ENCODE peak calls at places on chromosome 18, in nine cellular contexts. O is H4; E is T-helper 2 cell; R is ovary; J is myocyte; T is lung microvascular endothelial cell; Q is activated CD4-positive, alpha-beta memory T cell treated with anti-CD3 and anti-CD28 coated beads, Interleukin-2, amount 10 ng/mL, durations not matched to agents 7 days and 5 days; V is GM04503; M is NCI-H460. D is an unnamed sample.

GRCh38 chr18:51463483-51464136 is 266.1 kb upstream of the MEX3C start:
- DNase-seq in R (no peak), E (no peak), V (no peak), T (no peak), O (no peak), J (no peak), Q (no peak), M (no peak), D (no peak)

GRCh38 chr18:73975266-73975665 is 172.4 kb downstream of the FBXO15 start:
- DNase-seq in M (no peak), R (no peak), Q (no peak), O (peak), T (no peak), V (no peak), J (no peak), E (no peak), D (no peak)

GRCh38 chr18:4016391-4017049 is 438.6 kb downstream of the DLGAP1 start:
- DNase-seq in E (no peak), Q (no peak), V (no peak), J (no peak), R (no peak), T (no peak), O (no peak), M (no peak), D (no peak)

GRCh38 chr18:79064228-79064627 is 5.0 kb upstream of the ATP9B start:
- DNase-seq in T (no peak), M (no peak), O (no peak), E (no peak), J (no peak), Q (no peak), R (no peak), V (no peak), D (no peak)

GRCh38 chr18:79962835-79963657 is 1.4 kb upstream of the HSBP1L1 start:
- DNase-seq in O (no peak), R (no peak), M (no peak), V (no peak), T (no peak), E (peak), Q (peak), J (no peak), D (no peak)

GRCh38 chr18:61702007-61702406 is 190.8 kb downstream of the RNF152 start:
- DNase-seq in V (peak), M (no peak), T (peak), J (no peak), Q (no peak), O (no peak), E (no peak), R (no peak), D (no peak)

GRCh38 chr18:76866631-76867030 is 44.3 kb downstream of the ZNF236 start:
- DNase-seq in E (no peak), M (no peak), O (no peak), T (no peak), R (no peak), V (no peak), Q (no peak), J (no peak), D (no peak)

GRCh38 chr18:3492721-3493120 is 42.7 kb downstream of the TGIF1 start:
- DNase-seq in J (no peak), O (no peak), E (no peak), Q (no peak), M (no peak), T (no peak), V (no peak), R (no peak), D (no peak)

GRCh38 chr18:59708988-59709387 is 11.8 kb upstream of the CCBE1 start:
- DNase-seq in E (no peak), M (no peak), V (no peak), O (no peak), Q (no peak), R (no peak), T (no peak), J (no peak), D (no peak)

GRCh38 chr18:23068692-23069305 is 66.5 kb upstream of the CABLES1 start:
- DNase-seq in T (peak), Q (no peak), V (no peak), R (no peak), O (no peak), J (no peak), M (no peak), E (no peak), D (peak)

GRCh38 chr18:56200381-56200831 is 438.0 kb downstream of the TXNL1 start:
- DNase-seq in R (no peak), Q (no peak), E (no peak), O (no peak), T (peak), V (peak), M (no peak), J (peak), D (no peak)

GRCh38 chr18:48179666-48180065 is 229.5 kb downstream of the ZBTB7C start:
- DNase-seq in M (no peak), J (no peak), Q (no peak), V (no peak), O (no peak), T (no peak), E (no peak), R (no peak), D (no peak)

GRCh38 chr18:48785091-48785614 is 165.6 kb downstream of the SMAD7 start:
- DNase-seq in O (no peak), E (no peak), T (no peak), R (no peak), Q (peak), J (no peak), M (no peak), V (no peak), D (no peak)

GRCh38 chr18:63869374-63869773 is 18.1 kb upstream of the SERPINB2 start:
- DNase-seq in T (peak), J (peak), V (peak), R (no peak), M (no peak), Q (no peak), E (no peak), O (peak), D (no peak)

GRCh38 chr18:39487932-39488331 is 1922.3 kb upstream of the CELF4 start:
- DNase-seq in E (no peak), M (no peak), V (no peak), Q (no peak), O (no peak), J (no peak), R (no peak), T (no peak), D (no peak)

GRCh38 chr18:27017901-27018500 is 152.5 kb upstream of the AQP4 start:
- DNase-seq in E (no peak), Q (no peak), R (no peak), M (peak), J (no peak), O (peak), T (no peak), V (no peak), D (peak)

GRCh38 chr18:41751652-41752051 is 203.4 kb upstream of the PIK3C3 start:
- DNase-seq in Q (no peak), V (no peak), M (no peak), T (no peak), E (no peak), R (no peak), O (no peak), J (no peak), D (no peak)

GRCh38 chr18:48376934-48377333 is 32.2 kb downstream of the ZBTB7C start:
- DNase-seq in V (no peak), J (no peak), Q (no peak), T (no peak), E (no peak), M (no peak), R (no peak), O (no peak), D (no peak)

GRCh38 chr18:42156266-42156665 is 201.2 kb downstream of the PIK3C3 start:
- DNase-seq in E (no peak), Q (no peak), R (no peak), V (no peak), M (no peak), J (peak), T (no peak), O (no peak), D (no peak)

GRCh38 chr18:505483-506122 is 5.1 kb upstream of the COLEC12 start:
- DNase-seq in R (no peak), E (no peak), J (no peak), Q (no peak), O (no peak), T (no peak), M (no peak), V (no peak), D (no peak)

GRCh38 chr18:21903688-21904087 is 163.1 kb downstream of the MIB1 start:
- DNase-seq in M (no peak), R (no peak), J (no peak), V (no peak), O (no peak), E (no peak), Q (no peak), T (no peak), D (no peak)

GRCh38 chr18:51447943-51448342 is 250.5 kb upstream of the MEX3C start:
- DNase-seq in J (no peak), T (no peak), V (no peak), E (no peak), Q (no peak), M (no peak), O (no peak), R (no peak), D (no peak)

GRCh38 chr18:28109781-28110460 is 67.0 kb downstream of the CDH2 start:
- DNase-seq in T (no peak), V (no peak), M (no peak), O (no peak), R (no peak), J (no peak), Q (no peak), E (no peak), D (no peak)

GRCh38 chr18:48808476-48808875 is 142.3 kb downstream of the SMAD7 start:
- DNase-seq in V (no peak), E (no peak), M (no peak), R (no peak), O (no peak), J (peak), T (peak), Q (no peak), D (peak)

GRCh38 chr18:78542204-78542603 is 437.4 kb upstream of the SALL3 start:
- DNase-seq in R (no peak), V (no peak), T (no peak), E (no peak), M (no peak), O (peak), Q (no peak), J (no peak), D (no peak)

GRCh38 chr18:44716697-44717163 is 36.0 kb downstream of the SETBP1 start:
- DNase-seq in T (no peak), J (no peak), M (no peak), Q (peak), R (no peak), O (no peak), V (no peak), E (no peak), D (no peak)

GRCh38 chr18:23302852-23303527 is 150.1 kb upstream of the RIOK3 start:
- DNase-seq in R (no peak), Q (no peak), E (no peak), M (no peak), V (peak), T (peak), O (peak), J (peak), D (no peak)

GRCh38 chr18:48534364-48534763 is 4.5 kb upstream of the CTIF start:
- DNase-seq in Q (no peak), O (no peak), V (no peak), E (no peak), T (peak), R (peak), M (no peak), J (peak), D (no peak)

GRCh38 chr18:45889419-45890059 is 64.1 kb downstream of the SIGLEC15 start:
- DNase-seq in J (no peak), O (no peak), R (no peak), Q (no peak), V (no peak), M (no peak), E (no peak), T (no peak), D (no peak)

GRCh38 chr18:54191352-54191751 is 33.1 kb downstream of the MBD2 start:
- DNase-seq in O (no peak), R (no peak), Q (no peak), E (no peak), J (no peak), T (no peak), V (no peak), M (no peak), D (no peak)